ENCODE peak calls at places on chromosomes 6 and 20, in seven cellular contexts. A is pancreas; H is CD8-positive, alpha-beta T cell; F is endodermal cell; G is HCT116; B is thoracic aorta; U is PC-3. M is an unnamed sample.
A peak's percentile ranks its signal among the peaks of the same experiment; 100 is the strongest.

GRCh38 chr6:3325210-3325609 is 66.5 kb downstream of the PSMG4 start:
- DNase-seq in A (no peak), H (no peak), F (peak; percentile 6), G (no peak), B (no peak), U (peak; percentile 43), M (no peak)

GRCh38 chr20:9602834-9603173 is 88.4 kb downstream of the LAMP5 start:
- DNase-seq in A (no peak), H (no peak), F (no peak), G (no peak), B (no peak), U (no peak), M (no peak)

GRCh38 chr6:151763938-151764680 is 43.4 kb upstream of the ESR1 start:
- DNase-seq in A (peak; percentile 89), H (peak; percentile 20), F (peak; percentile 99), G (peak; percentile 53), B (peak; percentile 74), U (peak; percentile 87), M (peak; percentile 93)

GRCh38 chr6:38115633-38116022 is 296.1 kb downstream of the ZFAND3 start:
- DNase-seq in A (no peak), H (no peak), F (no peak), G (no peak), B (no peak), U (no peak), M (no peak)

GRCh38 chr6:155528982-155529453 is 73.4 kb upstream of the NOX3 start:
- DNase-seq in A (no peak), H (no peak), F (no peak), G (no peak), B (peak; percentile 34), U (peak; percentile 67), M (no peak)

GRCh38 chr20:59177266-59178250 is 13.9 kb downstream of the ZNF831 start:
- DNase-seq in A (no peak), H (peak; percentile 46), F (peak; percentile 24), G (no peak), B (no peak), U (no peak), M (no peak)

GRCh38 chr6:160141001-160141726 is 19.5 kb downstream of the SLC22A1 start:
- DNase-seq in A (no peak), H (no peak), F (peak; percentile 20), G (no peak), B (no peak), U (peak; percentile 71), M (no peak)

GRCh38 chr20:61065853-61066252 is 186.2 kb upstream of the CDH4 start:
- DNase-seq in A (no peak), H (no peak), F (peak; percentile 65), G (no peak), B (no peak), U (no peak), M (no peak)

GRCh38 chr6:111569951-111570350 is 35.7 kb downstream of the TRAF3IP2 start:
- DNase-seq in A (no peak), H (no peak), F (no peak), G (no peak), B (no peak), U (no peak), M (no peak)
- H3K4me1 ChIP-seq in A (no peaks in the 10 kb centered on the region), H (peaks cover 23% of the 10 kb centered on the region), F (peaks cover 14% of the 10 kb centered on the region), G (no peaks in the 10 kb centered on the region), B (peaks cover 55% of the 10 kb centered on the region), U (peaks cover 11% of the 10 kb centered on the region), M (peaks cover 73% of the 10 kb centered on the region)

DNA sequence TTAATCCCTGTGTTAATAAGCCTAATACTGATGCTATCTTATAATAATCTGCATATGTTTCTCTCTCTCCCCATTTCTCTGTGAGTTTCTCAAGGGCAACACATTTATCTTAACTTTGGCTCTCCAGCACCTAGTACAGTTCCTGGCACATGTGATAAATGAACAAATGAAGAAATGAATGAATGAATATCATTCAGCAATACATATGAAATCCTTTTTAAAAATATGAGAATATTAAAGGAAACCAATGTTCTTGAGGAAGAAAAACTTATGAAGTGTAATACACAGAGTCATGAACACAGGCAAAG is 55.9 kb downstream of the PIGU start:
- DNase-seq in A (no peak), H (no peak), F (no peak), G (no peak), B (no peak), U (no peak), M (no peak)
- H3K4me3 ChIP-seq in A (no peak overlapping the region), H (no peak overlapping the region), F (no peak overlapping the region), G (no peak overlapping the region), B (no peak overlapping the region), U (no peak overlapping the region), M (no peak overlapping the region)

GRCh38 chr6:168501561-168501960 is 60.6 kb downstream of the SMOC2 start:
- DNase-seq in A (no peak), H (no peak), F (no peak), G (no peak), B (no peak), U (no peak), M (no peak)
- H3K4me1 ChIP-seq in A (no peaks in the 10 kb centered on the region), H (no peaks in the 10 kb centered on the region), F (no peaks in the 10 kb centered on the region), G (no peaks in the 10 kb centered on the region), B (peaks cover 19% of the 10 kb centered on the region), U (no peaks in the 10 kb centered on the region), M (peaks cover 7% of the 10 kb centered on the region)

GRCh38 chr6:48568856-48569255 is 457.9 kb upstream of the PTCHD4 start:
- DNase-seq in A (no peak), H (no peak), F (no peak), G (no peak), B (no peak), U (no peak), M (no peak)

GRCh38 chr6:48567016-48567415 is 456.0 kb upstream of the PTCHD4 start:
- DNase-seq in A (no peak), H (no peak), F (no peak), G (no peak), B (no peak), U (peak; percentile 59), M (no peak)

GRCh38 chr6:48570656-48571055 is 459.7 kb upstream of the PTCHD4 start:
- DNase-seq in A (no peak), H (no peak), F (no peak), G (no peak), B (no peak), U (no peak), M (no peak)
- H3K4me3 ChIP-seq in A (no peak overlapping the region), H (no peak overlapping the region), F (no peak overlapping the region), G (no peak overlapping the region), B (no peak overlapping the region), U (no peak overlapping the region), M (no peak overlapping the region)

GRCh38 chr6:142260748-142261147 is 41.1 kb upstream of the ADGRG6 start:
- DNase-seq in A (no peak), H (no peak), F (no peak), G (no peak), B (no peak), U (no peak), M (no peak)

GRCh38 chr6:142265476-142265875 is 36.3 kb upstream of the ADGRG6 start:
- DNase-seq in A (no peak), H (no peak), F (no peak), G (no peak), B (no peak), U (no peak), M (no peak)

GRCh38 chr6:142258757-142259156 is 43.0 kb upstream of the ADGRG6 start:
- DNase-seq in A (no peak), H (no peak), F (no peak), G (no peak), B (no peak), U (no peak), M (no peak)

GRCh38 chr6:142266060-142266459 is 35.7 kb upstream of the ADGRG6 start:
- DNase-seq in A (no peak), H (no peak), F (no peak), G (no peak), B (no peak), U (no peak), M (no peak)

GRCh38 chr6:142262231-142262630 is 39.6 kb upstream of the ADGRG6 start:
- DNase-seq in A (no peak), H (no peak), F (no peak), G (no peak), B (no peak), U (no peak), M (no peak)
- H3K4me1 ChIP-seq in A (no peaks in the 10 kb centered on the region), H (no peaks in the 10 kb centered on the region), F (no peaks in the 10 kb centered on the region), G (no peaks in the 10 kb centered on the region), B (peaks cover 3% of the 10 kb centered on the region), U (no peaks in the 10 kb centered on the region), M (no peaks in the 10 kb centered on the region)